ENCODE peak calls at places on chromosomes 2 and 18, in seven cellular contexts. S, V, H, G, B, K and Y are unnamed samples. For H3K4me1, the result is how much of the 10 kb centered on the place peaks cover.

GRCh38 chr2:160650196-160651108 is 156.8 kb upstream of the RBMS1 start:
- DNase-seq in V (no peak), H (no peak), K (no peak), G (no peak), B (no peak), S (no peak), Y (no peak)

GRCh38 chr2:113070606-113070975 is 2.8 kb downstream of the IL1F10 start:
- DNase-seq in H (no peak), K (no peak), V (no peak), S (no peak), G (no peak), B (no peak), Y (no peak)

GRCh38 chr2:120736202-120736954 is 710 bp downstream of the GLI2 start:
- DNase-seq in K (no peak), G (no peak), B (peak), S (no peak), V (peak), H (peak), Y (no peak)

GRCh38 chr2:56084117-56084936 is 99.5 kb upstream of the CCDC85A start:
- DNase-seq in G (no peak), V (no peak), B (no peak), K (no peak), S (no peak), H (no peak), Y (no peak)

GRCh38 chr2:86140969-86141392 is 34.9 kb downstream of the PTCD3 start:
- DNase-seq in K (no peak), B (no peak), G (no peak), S (no peak), V (no peak), H (no peak), Y (no peak)

GRCh38 chr2:33420726-33421125 is 55.7 kb upstream of the RASGRP3 start:
- DNase-seq in G (no peak), K (no peak), H (no peak), V (no peak), S (no peak), B (no peak), Y (no peak)

GRCh38 chr2:138475394-138475793 is 26.2 kb upstream of the SPOPL start:
- DNase-seq in H (no peak), B (no peak), G (no peak), S (no peak), V (no peak), K (no peak), Y (no peak)

GRCh38 chr2:45293182-45293581 is 283.9 kb upstream of the SIX2 start:
- DNase-seq in H (no peak), S (no peak), K (no peak), G (no peak), V (no peak), B (no peak), Y (no peak)

GRCh38 chr2:68388358-68388757 is 23.3 kb downstream of the PLEK start:
- DNase-seq in B (no peak), S (peak), H (no peak), G (no peak), V (no peak), K (no peak), Y (no peak)

GRCh38 chr2:219289537-219290361 is 10.6 kb downstream of the DNAJB2 start:
- DNase-seq in K (no peak), B (no peak), G (no peak), V (no peak), H (no peak), S (no peak), Y (no peak)

GRCh38 chr2:12533337-12533736 is 183.4 kb upstream of the TRIB2 start:
- DNase-seq in K (no peak), H (no peak), B (no peak), G (no peak), S (no peak), V (peak), Y (no peak)

DNA sequence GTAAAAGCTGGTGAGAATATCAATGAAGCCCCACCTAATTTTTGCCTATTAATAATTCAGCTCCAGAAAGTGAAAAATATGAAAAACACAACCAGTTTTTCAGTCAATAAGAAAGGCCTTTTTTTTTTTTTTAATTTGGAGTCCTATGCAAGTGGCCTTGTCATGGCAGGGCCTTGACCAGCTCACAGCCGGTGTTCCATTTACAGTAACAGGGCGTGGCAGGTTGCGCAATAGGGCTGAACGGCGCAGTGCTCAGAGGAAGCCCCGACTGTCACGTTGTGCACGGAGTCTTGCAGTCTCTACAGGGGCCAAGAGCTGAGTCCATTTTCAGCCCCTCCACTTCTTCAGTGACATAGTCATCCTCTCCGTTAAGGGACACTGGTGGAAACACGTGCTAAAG is 184.1 kb upstream of the FN1 start:
- DNase-seq in H (no peak), B (no peak), G (peak), K (no peak), V (no peak), S (no peak), Y (no peak)
- H3K4me1 ChIP-seq in H (under half), B (under half), G (under half), K (under half), V (under half), S (under half), Y (under half)

GRCh38 chr2:70690846-70691245 is 77.2 kb downstream of the ADD2 start:
- DNase-seq in S (no peak), V (no peak), G (no peak), K (no peak), B (peak), H (peak), Y (no peak)
- H3K27ac ChIP-seq in S (no peak), V (no peak), G (no peak), K (no peak), B (no peak), H (no peak), Y (no peak)

DNA sequence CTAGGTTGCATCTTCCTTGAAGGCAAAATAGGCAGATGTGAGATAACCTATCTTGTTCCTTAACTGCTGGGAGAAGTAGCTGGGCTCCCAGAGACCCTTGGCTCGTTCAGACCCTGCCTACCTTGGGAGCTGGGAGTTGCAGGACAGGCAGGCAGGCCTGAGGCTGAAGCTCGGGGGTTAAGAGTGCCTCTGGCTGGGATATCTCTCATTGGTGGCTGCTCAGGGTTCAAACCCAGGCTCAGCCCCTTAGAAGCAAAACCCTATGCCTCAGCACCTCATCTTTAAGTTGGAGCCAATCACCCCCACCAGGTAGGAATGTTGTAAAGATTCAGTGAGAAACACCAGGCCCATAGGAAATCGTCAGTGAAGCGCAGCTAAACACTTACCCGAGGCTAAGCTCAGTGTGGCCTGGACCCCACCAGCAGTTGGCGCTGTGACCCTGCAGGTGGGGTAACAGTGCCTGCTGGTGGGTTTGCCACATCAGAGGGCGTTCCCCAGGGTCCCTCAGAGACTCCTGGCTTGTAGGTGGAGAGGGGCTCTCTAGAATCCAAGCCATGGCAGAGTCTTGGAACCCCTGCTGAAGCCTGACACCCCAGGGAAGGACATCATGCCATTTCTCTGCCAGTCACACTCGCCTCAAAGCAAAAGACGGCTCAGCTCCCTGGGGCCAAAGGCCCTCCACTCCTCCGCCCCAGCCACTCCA is 54.6 kb upstream of the GPR17 start:
- DNase-seq in B (peak), S (peak), H (peak), K (peak), V (peak), G (peak), Y (peak)
- H3K4me1 ChIP-seq in B (under half), S (under half), H (under half), K (under half), V (under half), G (under half), Y (under half)

GRCh38 chr18:22433960-22434359 is 16.2 kb upstream of the CTAGE1 start:
- DNase-seq in H (no peak), G (no peak), K (no peak), S (no peak), V (no peak), B (no peak), Y (no peak)

GRCh38 chr18:22434973-22435608 is 17.4 kb upstream of the CTAGE1 start:
- DNase-seq in G (no peak), V (no peak), B (no peak), K (no peak), H (no peak), S (no peak), Y (no peak)

GRCh38 chr18:22441638-22442037 is 23.9 kb upstream of the CTAGE1 start:
- DNase-seq in H (no peak), S (no peak), V (no peak), B (no peak), K (no peak), G (no peak), Y (no peak)

DNA sequence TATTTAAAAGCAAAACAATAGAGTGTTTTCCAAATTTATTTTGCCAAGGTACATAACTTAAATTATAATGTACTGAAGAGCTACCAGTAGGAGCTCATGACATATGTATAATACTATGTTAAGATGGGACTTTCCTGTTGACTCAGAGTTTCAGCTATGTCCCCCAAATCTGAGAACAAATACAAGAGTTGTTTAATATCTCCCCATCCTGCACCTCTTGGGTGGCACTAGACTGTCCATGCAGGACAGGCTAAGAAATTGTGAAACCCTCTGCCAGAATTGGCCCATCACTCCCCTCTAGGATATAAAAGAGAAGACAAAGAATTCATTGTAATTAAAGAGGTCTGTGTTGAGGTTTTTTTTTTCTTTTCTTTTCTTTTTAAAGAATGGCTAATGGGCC is 21.7 kb upstream of the CTAGE1 start:
- DNase-seq in S (no peak), H (no peak), G (no peak), B (no peak), K (no peak), V (no peak), Y (no peak)
- H3K27ac ChIP-seq in S (no peak), H (no peak), G (no peak), B (no peak), K (no peak), V (no peak), Y (no peak)

GRCh38 chr2:1972428-1972827 is 228.1 kb upstream of the PXDN start:
- DNase-seq in S (no peak), G (no peak), B (no peak), H (no peak), K (no peak), V (peak), Y (no peak)
- H3K4me1 ChIP-seq in S (under half), G (under half), B (under half), H (under half), K (under half), V (under half), Y (under half)